ENCODE peak calls at places on chromosomes 5 and 9, in seven cellular contexts. P is transverse colon, S is prostate gland, J is heart left ventricle, X is IMR-90, W is HFF-Myc, R is upper lobe of right lung. T is an unnamed sample.

GRCh38 chr5:32595118-32595517 is 9.8 kb downstream of the SUB1 start:
- DNase-seq in P (no peak), S (no peak), J (no peak), X (no peak), W (no peak), R (no peak), T (no peak)

GRCh38 chr5:125109293-125109692 is 362.9 kb upstream of the ZNF608 start:
- DNase-seq in P (no peak), S (no peak), J (no peak), X (no peak), W (no peak), R (no peak), T (no peak)

GRCh38 chr9:20384642-20385041 is 237.7 kb downstream of the MLLT3 start:
- DNase-seq in P (no peak), S (no peak), J (no peak), X (no peak), W (no peak), R (no peak), T (no peak)

GRCh38 chr5:140795259-140795641 is 598 bp downstream of the PCDHA2 start:
- DNase-seq in P (no peak), S (no peak), J (no peak), X (no peak), W (no peak), R (no peak), T (no peak)

GRCh38 chr5:31962928-31963327 is 211.2 kb downstream of the GOLPH3 start:
- DNase-seq in P (no peak), S (no peak), J (no peak), X (no peak), W (no peak), R (no peak), T (no peak)

GRCh38 chr9:91188719-91189590 is 172.8 kb downstream of the AUH start:
- DNase-seq in P (no peak), S (no peak), J (no peak), X (no peak), W (no peak), R (no peak), T (no peak)

GRCh38 chr9:94920439-94920951 is 194.0 kb downstream of the AOPEP start:
- DNase-seq in P (peak; percentile 35), S (no peak), J (peak; percentile 48), X (peak; percentile 63), W (peak; percentile 81), R (peak; percentile 81), T (no peak)

GRCh38 chr5:75355236-75355635 is 18.2 kb downstream of the HMGCR start:
- DNase-seq in P (no peak), S (no peak), J (no peak), X (peak; percentile 35), W (no peak), R (no peak), T (no peak)

GRCh38 chr5:43711496-43711895 is 108.5 kb downstream of the NNT start:
- DNase-seq in P (no peak), S (no peak), J (no peak), X (peak; percentile 47), W (no peak), R (no peak), T (no peak)

GRCh38 chr5:106873558-106873957 is 797.2 kb downstream of the EFNA5 start:
- DNase-seq in P (peak; percentile 82), S (no peak), J (no peak), X (no peak), W (no peak), R (no peak), T (no peak)

GRCh38 chr9:135272608-135273007 is 185.1 kb downstream of the OLFM1 start:
- DNase-seq in P (no peak), S (no peak), J (no peak), X (no peak), W (no peak), R (no peak), T (no peak)

GRCh38 chr5:180053061-180053602 is 18.4 kb downstream of the RNF130 start:
- DNase-seq in P (no peak), S (no peak), J (no peak), X (no peak), W (no peak), R (no peak), T (no peak)

GRCh38 chr9:96186601-96187011 is 115.4 kb downstream of the HSD17B3 start:
- DNase-seq in P (peak; percentile 75), S (peak; percentile 82), J (no peak), X (no peak), W (no peak), R (peak; percentile 87), T (no peak)

GRCh38 chr5:104659497-104659896 is 1096.9 kb upstream of the NUDT12 start:
- DNase-seq in P (no peak), S (no peak), J (no peak), X (no peak), W (no peak), R (no peak), T (no peak)

GRCh38 chr9:137073992-137074399 is 3.3 kb upstream of the UAP1L1 start:
- DNase-seq in P (no peak), S (no peak), J (no peak), X (no peak), W (no peak), R (no peak), T (no peak)

GRCh38 chr5:102823441-102823874 is 68.4 kb downstream of the PAM start:
- DNase-seq in P (no peak), S (no peak), J (no peak), X (peak; percentile 62), W (peak; percentile 45), R (no peak), T (no peak)

GRCh38 chr9:8955315-8955714 is 1155.7 kb upstream of the DMAC1 start:
- DNase-seq in P (no peak), S (no peak), J (no peak), X (no peak), W (no peak), R (no peak), T (no peak)

GRCh38 chr5:24510523-24510988 is 134.2 kb downstream of the CDH10 start:
- DNase-seq in P (no peak), S (no peak), J (no peak), X (no peak), W (no peak), R (no peak), T (no peak)

GRCh38 chr9:134055981-134056461 is 11.8 kb downstream of the BRD3 start:
- DNase-seq in P (peak; percentile 78), S (peak; percentile 72), J (peak; percentile 85), X (peak; percentile 62), W (no peak), R (peak; percentile 92), T (no peak)

GRCh38 chr9:129759329-129759728 is 6.5 kb upstream of the PTGES start:
- DNase-seq in P (no peak), S (no peak), J (no peak), X (no peak), W (no peak), R (no peak), T (no peak)

GRCh38 chr5:158170060-158170459 is 311.1 kb upstream of the CLINT1 start:
- DNase-seq in P (peak; percentile 66), S (no peak), J (no peak), X (no peak), W (no peak), R (no peak), T (no peak)

GRCh38 chr5:147050172-147050571 is 171.6 kb upstream of the PPP2R2B start:
- DNase-seq in P (no peak), S (no peak), J (no peak), X (no peak), W (no peak), R (no peak), T (no peak)

GRCh38 chr9:101398930-101399640 is 434 bp downstream of the ZNF189 start:
- DNase-seq in P (peak; percentile 7), S (peak; percentile 23), J (peak; percentile 30), X (no peak), W (no peak), R (no peak), T (peak; percentile 23)

GRCh38 chr5:665541-665955 is 27.6 kb downstream of the TPPP start:
- DNase-seq in P (no peak), S (no peak), J (peak; percentile 6), X (no peak), W (no peak), R (no peak), T (no peak)

GRCh38 chr5:97022898-97023297 is 87.0 kb downstream of the LNPEP start:
- DNase-seq in P (no peak), S (no peak), J (no peak), X (no peak), W (no peak), R (no peak), T (no peak)

GRCh38 chr5:179264053-179264540 is 81.2 kb downstream of the ADAMTS2 start:
- DNase-seq in P (peak; percentile 3), S (no peak), J (peak; percentile 23), X (no peak), W (no peak), R (peak; percentile 45), T (no peak)

GRCh38 chr5:130605200-130605599 is 559.9 kb downstream of the HINT1 start:
- DNase-seq in P (no peak), S (no peak), J (no peak), X (no peak), W (no peak), R (no peak), T (no peak)

GRCh38 chr5:5021436-5021835 is 118.7 kb upstream of the ADAMTS16 start:
- DNase-seq in P (no peak), S (no peak), J (no peak), X (no peak), W (no peak), R (no peak), T (no peak)

GRCh38 chr5:5026407-5026780 is 113.7 kb upstream of the ADAMTS16 start:
- DNase-seq in P (no peak), S (no peak), J (no peak), X (no peak), W (no peak), R (no peak), T (no peak)

GRCh38 chr5:5025774-5026406 is 114.2 kb upstream of the ADAMTS16 start:
- DNase-seq in P (no peak), S (no peak), J (no peak), X (no peak), W (no peak), R (no peak), T (peak; percentile 71)

GRCh38 chr5:5025098-5025773 is 114.9 kb upstream of the ADAMTS16 start:
- DNase-seq in P (no peak), S (no peak), J (no peak), X (no peak), W (no peak), R (no peak), T (no peak)
- H3K4me3 ChIP-seq in P (no peak overlapping the region), S (no peak overlapping the region), J (no peak overlapping the region), X (no peak overlapping the region), W (no peak overlapping the region), R (no peak overlapping the region), T (no peak overlapping the region)

GRCh38 chr9:7342229-7342628 is 457.3 kb downstream of the DMAC1 start:
- DNase-seq in P (no peak), S (no peak), J (no peak), X (no peak), W (no peak), R (no peak), T (peak; percentile 20)
- TF ChIP-seq CTCF in P (no peak), S (no peak), J (no peak), X (peak; percentile 24), W (peak; percentile 28), R (peak; percentile 24), T (no peak)

GRCh38 chr5:151085517-151086031 is 4.7 kb upstream of the TNIP1 start:
- DNase-seq in P (peak; percentile 77), S (no peak), J (peak; percentile 72), X (peak; percentile 44), W (no peak), R (peak; percentile 79), T (peak; percentile 62)
- H3K4me3 ChIP-seq in P (no peak overlapping the region), S (no peak overlapping the region), J (peak overlapping the region; percentile 2), X (no peak overlapping the region), W (no peak overlapping the region), R (no peak overlapping the region), T (peak overlapping the region; percentile 92)

GRCh38 chr9:124357591-124358361 is 57.5 kb downstream of the PSMB7 start:
- DNase-seq in P (no peak), S (no peak), J (no peak), X (no peak), W (no peak), R (no peak), T (peak; percentile 19)
- TF ChIP-seq CTCF in P (no peak), S (no peak), J (no peak), X (no peak), W (no peak), R (no peak), T (peak; percentile 11)